ENCODE peak calls at places on chromosomes 4 and X, in eight cellular contexts. One of them, this sample, is unnamed.

GRCh38 chrX:32191316-32191715 is 1020.0 kb downstream of the DMD start:
- DNase-seq in suprapubic skin: no peak
- DNase-seq in prostate gland: no peak
- DNase-seq in sigmoid colon: no peak
- DNase-seq in spleen: no peak
- DNase-seq in transverse colon: no peak
- DNase-seq in upper lobe of left lung: no peak
- DNase-seq in HCT116: no peak
- DNase-seq in this sample: no peak

GRCh38 chr4:149795256-149795655 is 20.4 kb downstream of the IQCM start:
- DNase-seq in spleen: no peak
- DNase-seq in prostate gland: no peak
- DNase-seq in HCT116: no peak
- DNase-seq in sigmoid colon: peak
- DNase-seq in suprapubic skin: no peak
- DNase-seq in transverse colon: no peak
- DNase-seq in upper lobe of left lung: no peak
- DNase-seq in this sample: no peak

GRCh38 chr4:139745111-139745639 is 79.6 kb downstream of the MGST2 start:
- DNase-seq in sigmoid colon: no peak
- DNase-seq in HCT116: no peak
- DNase-seq in prostate gland: no peak
- DNase-seq in suprapubic skin: no peak
- DNase-seq in upper lobe of left lung: no peak
- DNase-seq in transverse colon: no peak
- DNase-seq in spleen: no peak
- DNase-seq in this sample: no peak

GRCh38 chrX:29477878-29478277 is 737.5 kb upstream of the MAGEB2 start:
- DNase-seq in transverse colon: no peak
- DNase-seq in prostate gland: no peak
- DNase-seq in upper lobe of left lung: no peak
- DNase-seq in suprapubic skin: no peak
- DNase-seq in sigmoid colon: no peak
- DNase-seq in HCT116: no peak
- DNase-seq in spleen: no peak
- DNase-seq in this sample: no peak

GRCh38 chr4:179803857-179804256 is 2361.6 kb upstream of the AGA start:
- DNase-seq in upper lobe of left lung: no peak
- DNase-seq in sigmoid colon: no peak
- DNase-seq in spleen: no peak
- DNase-seq in transverse colon: no peak
- DNase-seq in suprapubic skin: no peak
- DNase-seq in HCT116: no peak
- DNase-seq in prostate gland: no peak
- DNase-seq in this sample: no peak

GRCh38 chr4:45155081-45155777 is 428.9 kb upstream of the GNPDA2 start:
- DNase-seq in sigmoid colon: no peak
- DNase-seq in HCT116: no peak
- DNase-seq in transverse colon: no peak
- DNase-seq in suprapubic skin: no peak
- DNase-seq in prostate gland: no peak
- DNase-seq in upper lobe of left lung: no peak
- DNase-seq in spleen: no peak
- DNase-seq in this sample: no peak

GRCh38 chrX:15564981-15565579 is 35.7 kb downstream of the ACE2 start:
- DNase-seq in sigmoid colon: peak
- DNase-seq in HCT116: peak
- DNase-seq in transverse colon: peak
- DNase-seq in upper lobe of left lung: no peak
- DNase-seq in prostate gland: peak
- DNase-seq in spleen: no peak
- DNase-seq in suprapubic skin: no peak
- DNase-seq in this sample: no peak

GRCh38 chr4:101346312-101346561 is 1.1 kb downstream of the PPP3CA start:
- DNase-seq in suprapubic skin: no peak
- DNase-seq in spleen: no peak
- DNase-seq in prostate gland: peak
- DNase-seq in transverse colon: no peak
- DNase-seq in upper lobe of left lung: no peak
- DNase-seq in sigmoid colon: no peak
- DNase-seq in HCT116: no peak
- DNase-seq in this sample: peak

GRCh38 chr4:45693746-45694145 is 430.1 kb downstream of the GABRG1 start:
- DNase-seq in suprapubic skin: no peak
- DNase-seq in upper lobe of left lung: no peak
- DNase-seq in spleen: no peak
- DNase-seq in HCT116: no peak
- DNase-seq in transverse colon: no peak
- DNase-seq in prostate gland: no peak
- DNase-seq in sigmoid colon: no peak
- DNase-seq in this sample: no peak

GRCh38 chrX:148661035-148661434 is 160.6 kb downstream of the AFF2 start:
- DNase-seq in sigmoid colon: no peak
- DNase-seq in HCT116: no peak
- DNase-seq in upper lobe of left lung: no peak
- DNase-seq in transverse colon: no peak
- DNase-seq in suprapubic skin: no peak
- DNase-seq in prostate gland: no peak
- DNase-seq in spleen: no peak
- DNase-seq in this sample: no peak

GRCh38 chr4:87103691-87104187 is 116.7 kb downstream of the KLHL8 start:
- DNase-seq in prostate gland: no peak
- DNase-seq in HCT116: peak
- DNase-seq in spleen: no peak
- DNase-seq in transverse colon: no peak
- DNase-seq in suprapubic skin: no peak
- DNase-seq in upper lobe of left lung: no peak
- DNase-seq in sigmoid colon: no peak
- DNase-seq in this sample: no peak

GRCh38 chr4:159549092-159549491 is 446.2 kb downstream of the RAPGEF2 start:
- DNase-seq in upper lobe of left lung: no peak
- DNase-seq in transverse colon: no peak
- DNase-seq in spleen: no peak
- DNase-seq in prostate gland: no peak
- DNase-seq in HCT116: no peak
- DNase-seq in sigmoid colon: no peak
- DNase-seq in suprapubic skin: no peak
- DNase-seq in this sample: no peak

GRCh38 chr4:124092101-124093057 is 620.2 kb downstream of the ANKRD50 start:
- DNase-seq in prostate gland: no peak
- DNase-seq in upper lobe of left lung: no peak
- DNase-seq in suprapubic skin: no peak
- DNase-seq in spleen: no peak
- DNase-seq in transverse colon: no peak
- DNase-seq in sigmoid colon: no peak
- DNase-seq in HCT116: no peak
- DNase-seq in this sample: no peak

GRCh38 chr4:138062929-138063328 is 179.2 kb downstream of the SLC7A11 start:
- DNase-seq in sigmoid colon: no peak
- DNase-seq in spleen: no peak
- DNase-seq in HCT116: no peak
- DNase-seq in upper lobe of left lung: no peak
- DNase-seq in prostate gland: no peak
- DNase-seq in suprapubic skin: no peak
- DNase-seq in transverse colon: no peak
- DNase-seq in this sample: no peak

GRCh38 chr4:37471971-37472370 is 214.2 kb downstream of the RELL1 start:
- DNase-seq in upper lobe of left lung: no peak
- DNase-seq in spleen: no peak
- DNase-seq in transverse colon: peak
- DNase-seq in sigmoid colon: no peak
- DNase-seq in prostate gland: peak
- DNase-seq in suprapubic skin: no peak
- DNase-seq in HCT116: no peak
- DNase-seq in this sample: no peak

GRCh38 chr4:169158860-169159259 is 111.9 kb downstream of the SH3RF1 start:
- DNase-seq in upper lobe of left lung: no peak
- DNase-seq in spleen: no peak
- DNase-seq in HCT116: no peak
- DNase-seq in sigmoid colon: no peak
- DNase-seq in transverse colon: no peak
- DNase-seq in suprapubic skin: no peak
- DNase-seq in prostate gland: no peak
- DNase-seq in this sample: no peak

GRCh38 chr4:132427125-132427524 is 722.0 kb upstream of the PCDH10 start:
- DNase-seq in spleen: no peak
- DNase-seq in HCT116: no peak
- DNase-seq in suprapubic skin: no peak
- DNase-seq in prostate gland: no peak
- DNase-seq in upper lobe of left lung: no peak
- DNase-seq in transverse colon: no peak
- DNase-seq in sigmoid colon: no peak
- DNase-seq in this sample: no peak

GRCh38 chrX:23802431-23802830 is 19.5 kb downstream of the SAT1 start:
- DNase-seq in suprapubic skin: no peak
- DNase-seq in HCT116: no peak
- DNase-seq in upper lobe of left lung: no peak
- DNase-seq in sigmoid colon: no peak
- DNase-seq in transverse colon: peak
- DNase-seq in prostate gland: no peak
- DNase-seq in spleen: no peak
- DNase-seq in this sample: no peak

GRCh38 chr4:24368801-24369200 is 215.6 kb downstream of the DHX15 start:
- DNase-seq in sigmoid colon: no peak
- DNase-seq in upper lobe of left lung: no peak
- DNase-seq in HCT116: no peak
- DNase-seq in prostate gland: no peak
- DNase-seq in transverse colon: no peak
- DNase-seq in spleen: no peak
- DNase-seq in suprapubic skin: no peak
- DNase-seq in this sample: no peak

GRCh38 chr4:6641164-6641970 is 882 bp downstream of the MRFAP1 start:
- DNase-seq in HCT116: no peak
- DNase-seq in spleen: peak
- DNase-seq in transverse colon: peak
- DNase-seq in suprapubic skin: peak
- DNase-seq in upper lobe of left lung: no peak
- DNase-seq in prostate gland: peak
- DNase-seq in sigmoid colon: no peak
- DNase-seq in this sample: no peak

GRCh38 chr4:81096566-81096965 is 66.1 kb downstream of the BMP3 start:
- DNase-seq in HCT116: no peak
- DNase-seq in spleen: no peak
- DNase-seq in transverse colon: no peak
- DNase-seq in prostate gland: no peak
- DNase-seq in suprapubic skin: no peak
- DNase-seq in upper lobe of left lung: no peak
- DNase-seq in sigmoid colon: no peak
- DNase-seq in this sample: no peak

DNA sequence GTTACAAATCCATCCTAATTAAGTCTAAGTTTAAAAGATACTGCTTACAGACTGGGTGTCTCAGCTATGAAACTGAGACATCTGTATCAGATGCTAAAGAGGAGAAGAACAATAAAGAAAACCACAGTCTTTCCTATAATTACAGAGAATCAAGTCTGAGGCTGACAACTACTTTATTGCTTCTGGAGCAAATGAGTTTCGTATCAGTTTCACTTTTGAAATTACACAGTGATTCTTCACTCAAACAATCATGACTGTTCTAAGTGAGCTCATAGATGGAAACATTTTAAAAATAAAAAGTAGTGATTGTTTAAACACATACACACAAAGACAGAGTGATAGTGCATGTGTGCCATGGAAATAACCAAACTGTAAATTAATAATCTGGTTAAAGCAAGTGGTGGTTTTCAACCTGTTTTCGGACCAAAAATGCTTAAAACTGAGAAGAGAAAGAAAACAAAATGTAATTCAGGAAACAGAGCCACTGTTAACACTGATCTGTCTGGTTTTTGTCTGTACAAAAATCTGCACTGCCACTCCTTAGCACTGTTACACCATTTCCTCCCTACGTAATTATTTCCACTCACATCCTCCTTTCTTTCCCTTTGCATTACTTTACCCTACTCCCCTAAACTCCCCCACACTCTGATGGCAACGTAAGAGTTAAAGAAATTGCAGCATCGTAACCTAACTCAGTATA is 12.5 kb downstream of the RFC1 start:
- DNase-seq in transverse colon: no peak
- DNase-seq in suprapubic skin: no peak
- DNase-seq in HCT116: no peak
- DNase-seq in prostate gland: no peak
- DNase-seq in upper lobe of left lung: no peak
- DNase-seq in spleen: no peak
- DNase-seq in sigmoid colon: no peak
- DNase-seq in this sample: peak
- TF ChIP-seq POLR2A in transverse colon: peak
- TF ChIP-seq POLR2A in suprapubic skin: no peak
- TF ChIP-seq POLR2A in HCT116: no peak
- TF ChIP-seq POLR2A in prostate gland: no peak
- TF ChIP-seq POLR2A in upper lobe of left lung: no peak
- TF ChIP-seq POLR2A in spleen: no peak
- TF ChIP-seq POLR2A in sigmoid colon: no peak
- TF ChIP-seq POLR2A in this sample: no peak

GRCh38 chr4:112145326-112145819 is at the start of gene FAM241A:
- DNase-seq in transverse colon: peak
- DNase-seq in upper lobe of left lung: peak
- DNase-seq in HCT116: peak
- DNase-seq in suprapubic skin: peak
- DNase-seq in spleen: peak
- DNase-seq in sigmoid colon: peak
- DNase-seq in prostate gland: peak
- DNase-seq in this sample: peak
- TF ChIP-seq POLR2AphosphoS5 in transverse colon: peak
- TF ChIP-seq POLR2AphosphoS5 in upper lobe of left lung: peak
- TF ChIP-seq POLR2AphosphoS5 in HCT116: peak
- TF ChIP-seq POLR2AphosphoS5 in suprapubic skin: no peak
- TF ChIP-seq POLR2AphosphoS5 in spleen: peak
- TF ChIP-seq POLR2AphosphoS5 in sigmoid colon: peak
- TF ChIP-seq POLR2AphosphoS5 in prostate gland: peak
- TF ChIP-seq POLR2AphosphoS5 in this sample: peak

GRCh38 chr4:25376754-25377571 is at the start of gene ANAPC4:
- DNase-seq in transverse colon: peak
- DNase-seq in upper lobe of left lung: peak
- DNase-seq in sigmoid colon: peak
- DNase-seq in suprapubic skin: peak
- DNase-seq in spleen: peak
- DNase-seq in prostate gland: peak
- DNase-seq in HCT116: peak
- DNase-seq in this sample: peak
- TF ChIP-seq POLR2A in transverse colon: peak
- TF ChIP-seq POLR2A in upper lobe of left lung: no peak
- TF ChIP-seq POLR2A in sigmoid colon: no peak
- TF ChIP-seq POLR2A in suprapubic skin: no peak
- TF ChIP-seq POLR2A in spleen: no peak
- TF ChIP-seq POLR2A in prostate gland: peak
- TF ChIP-seq POLR2A in HCT116: peak
- TF ChIP-seq POLR2A in this sample: peak

DNA sequence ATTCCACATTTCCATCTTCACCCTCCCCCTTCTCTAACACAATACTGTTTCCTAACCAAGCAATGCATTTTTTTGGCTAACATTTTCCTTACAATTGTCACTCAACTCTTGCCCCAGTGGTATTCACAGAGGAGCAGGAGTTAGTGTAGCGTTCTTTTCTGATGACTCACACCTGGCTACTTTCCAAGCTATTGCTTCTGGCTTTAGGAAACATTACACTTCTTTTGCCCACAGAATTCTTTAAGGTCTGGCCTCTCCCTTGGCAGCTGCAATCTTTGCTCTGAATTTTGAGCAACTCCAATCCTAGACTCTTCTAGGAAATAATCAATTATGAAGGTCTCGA is 27.5 kb upstream of the PDGFC start:
- DNase-seq in HCT116: peak
- DNase-seq in transverse colon: peak
- DNase-seq in prostate gland: peak
- DNase-seq in sigmoid colon: no peak
- DNase-seq in spleen: no peak
- DNase-seq in suprapubic skin: no peak
- DNase-seq in upper lobe of left lung: no peak
- DNase-seq in this sample: no peak
- TF ChIP-seq POLR2AphosphoS5 in HCT116: peak
- TF ChIP-seq POLR2AphosphoS5 in transverse colon: no peak
- TF ChIP-seq POLR2AphosphoS5 in prostate gland: peak
- TF ChIP-seq POLR2AphosphoS5 in sigmoid colon: no peak
- TF ChIP-seq POLR2AphosphoS5 in spleen: no peak
- TF ChIP-seq POLR2AphosphoS5 in suprapubic skin: no peak
- TF ChIP-seq POLR2AphosphoS5 in upper lobe of left lung: no peak
- TF ChIP-seq POLR2AphosphoS5 in this sample: no peak